ENCODE peak calls at places on chromosome 13, in six cellular contexts. W is COR-L47, B is AG10803, V is sigmoid colon, C is transverse colon, D is GM12891. M is an unnamed sample.

GRCh38 chr13:75061909-75062308 is 420.1 kb downstream of the TBC1D4 start:
- DNase-seq in W (no peak), B (no peak), V (no peak), C (no peak), D (no peak), M (no peak)

GRCh38 chr13:112852392-112852791 is 116.6 kb upstream of the MCF2L start:
- DNase-seq in W (no peak), B (no peak), V (no peak), C (no peak), D (no peak), M (no peak)

GRCh38 chr13:36131215-36131930 is at the start of gene DCLK1:
- DNase-seq in W (peak), B (peak), V (peak), C (peak), D (no peak), M (peak)

GRCh38 chr13:80276371-80277289 is 64.3 kb downstream of the SPRY2 start:
- DNase-seq in W (peak), B (no peak), V (no peak), C (no peak), D (no peak), M (peak)

GRCh38 chr13:28478127-28478526 is 16.8 kb downstream of the FLT1 start:
- DNase-seq in W (no peak), B (peak), V (no peak), C (no peak), D (no peak), M (peak)

GRCh38 chr13:112890316-112891131 is 78.5 kb upstream of the MCF2L start:
- DNase-seq in W (no peak), B (no peak), V (no peak), C (no peak), D (no peak), M (no peak)

GRCh38 chr13:24386816-24387708 is 77.7 kb downstream of the C1QTNF9 start:
- DNase-seq in W (no peak), B (no peak), V (no peak), C (no peak), D (no peak), M (no peak)

GRCh38 chr13:108346376-108346775 is 76.9 kb downstream of the TNFSF13B start:
- DNase-seq in W (no peak), B (no peak), V (no peak), C (no peak), D (no peak), M (no peak)

GRCh38 chr13:49052801-49053200 is 77.1 kb downstream of the FNDC3A start:
- DNase-seq in W (no peak), B (no peak), V (no peak), C (no peak), D (no peak), M (no peak)

GRCh38 chr13:43331676-43332075 is 308.3 kb downstream of the DNAJC15 start:
- DNase-seq in W (no peak), B (no peak), V (no peak), C (no peak), D (no peak), M (no peak)

GRCh38 chr13:44155422-44156293 is 218.0 kb upstream of the SERP2 start:
- DNase-seq in W (no peak), B (peak), V (peak), C (peak), D (no peak), M (peak)

GRCh38 chr13:98315466-98315865 is 138.4 kb upstream of the RNF113B start:
- DNase-seq in W (no peak), B (peak), V (no peak), C (no peak), D (no peak), M (no peak)

GRCh38 chr13:28559636-28560259 is 64.8 kb upstream of the FLT1 start:
- DNase-seq in W (no peak), B (no peak), V (no peak), C (no peak), D (no peak), M (no peak)

GRCh38 chr13:43303040-43303729 is 279.8 kb downstream of the DNAJC15 start:
- DNase-seq in W (peak), B (peak), V (peak), C (peak), D (peak), M (peak)

GRCh38 chr13:76379341-76380105 is 506.7 kb downstream of the KCTD12 start:
- DNase-seq in W (no peak), B (no peak), V (no peak), C (no peak), D (no peak), M (no peak)

GRCh38 chr13:31011193-31011860 is 78.9 kb downstream of the TEX26 start:
- DNase-seq in W (no peak), B (no peak), V (no peak), C (no peak), D (no peak), M (no peak)

GRCh38 chr13:99979453-99980200 is 2.0 kb upstream of the ZIC2 start:
- DNase-seq in W (peak), B (no peak), V (no peak), C (no peak), D (no peak), M (no peak)

M was measured in fibroblast of gingiva.